ENCODE peak calls at places on chromosomes 5 and 9, in seven cellular contexts. N is progenitor cell of endocrine pancreas, O is coronary artery, L is SK-N-SH, B is cardiac muscle cell, Q is heart left ventricle, X is nephron progenitor cell. P is an unnamed sample.

GRCh38 chr9:132042324-132042723 is 37.3 kb downstream of the MED27 start:
- DNase-seq in Q (no peak), B (no peak), N (no peak), X (no peak), O (no peak), L (no peak), P (no peak)

GRCh38 chr9:137028281-137029057 is 432 bp upstream of the ABCA2 start:
- DNase-seq in L (peak), Q (peak), O (no peak), N (peak), B (peak), X (peak), P (no peak)

GRCh38 chr9:86713456-86713855 is 233.8 kb downstream of the GAS1 start:
- DNase-seq in L (no peak), N (no peak), B (no peak), O (no peak), Q (no peak), X (no peak), P (no peak)

GRCh38 chr9:36788534-36788933 is 215.8 kb downstream of the MELK start:
- DNase-seq in B (peak), L (no peak), O (no peak), Q (no peak), X (peak), N (no peak), P (no peak)

GRCh38 chr9:108885643-108886348 is 23.7 kb downstream of the ACTL7A start:
- DNase-seq in L (no peak), X (no peak), O (no peak), Q (no peak), N (no peak), B (peak), P (no peak)

GRCh38 chr5:54820346-54820745 is 165.0 kb downstream of the ESM1 start:
- DNase-seq in O (no peak), X (no peak), B (no peak), N (no peak), L (no peak), Q (no peak), P (no peak)

GRCh38 chr5:761854-762685 is 22.5 kb downstream of the ZDHHC11B start:
- DNase-seq in B (no peak), L (peak), N (peak), X (no peak), Q (peak), O (peak), P (peak)

GRCh38 chr5:134138416-134139376 is 24.2 kb downstream of the TCF7 start:
- DNase-seq in N (no peak), B (no peak), L (no peak), Q (no peak), X (no peak), O (peak), P (peak)

GRCh38 chr9:129109504-129109903 is 1.1 kb downstream of the CRAT start:
- DNase-seq in X (no peak), N (no peak), L (no peak), B (no peak), Q (no peak), O (no peak), P (no peak)

GRCh38 chr9:136947955-136948510 is 3.0 kb downstream of the C8G start:
- DNase-seq in O (no peak), L (peak), X (peak), Q (peak), N (no peak), B (peak), P (no peak)

GRCh38 chr9:114906922-114907571 is 23.3 kb downstream of the TNFSF8 start:
- DNase-seq in N (peak), O (no peak), B (peak), X (peak), L (peak), Q (no peak), P (no peak)

GRCh38 chr5:89241186-89241585 is 358.2 kb upstream of the MEF2C start:
- DNase-seq in O (no peak), B (no peak), Q (no peak), L (no peak), N (no peak), X (no peak), P (no peak)

GRCh38 chr9:108832179-108832500 is 23.6 kb downstream of the ACTL7B start:
- DNase-seq in Q (no peak), N (no peak), O (no peak), L (no peak), B (no peak), X (no peak), P (no peak)

GRCh38 chr5:1386274-1386717 is 41.4 kb upstream of the CLPTM1L start:
- DNase-seq in N (peak), B (peak), Q (peak), X (peak), L (peak), O (no peak), P (peak)

GRCh38 chr9:123365287-123365880 is 9.4 kb downstream of the CRB2 start:
- DNase-seq in O (no peak), X (no peak), N (no peak), Q (no peak), L (no peak), B (no peak), P (no peak)

GRCh38 chr5:66519626-66520025 is 76.6 kb upstream of the MAST4 start:
- DNase-seq in N (no peak), Q (no peak), B (no peak), L (no peak), O (no peak), X (no peak), P (no peak)

GRCh38 chr9:131624636-131625241 is 79.4 kb downstream of the PRRT1B start:
- DNase-seq in O (no peak), N (no peak), L (peak), X (no peak), B (no peak), Q (peak), P (no peak)

GRCh38 chr5:73266925-73267775 is 94.2 kb downstream of the TMEM174 start:
- DNase-seq in O (no peak), X (no peak), Q (no peak), N (no peak), B (no peak), L (no peak), P (no peak)

GRCh38 chr5:69217154-69217731 is 17.4 kb upstream of the CDK7 start:
- DNase-seq in L (peak), Q (no peak), X (no peak), B (no peak), O (no peak), N (no peak), P (no peak)

GRCh38 chr9:17018001-17018491 is 116.8 kb upstream of the CNTLN start:
- DNase-seq in N (no peak), Q (peak), B (no peak), L (no peak), X (no peak), O (no peak), P (no peak)

GRCh38 chr9:38061326-38061947 is 7.6 kb downstream of the SHB start:
- DNase-seq in O (no peak), L (no peak), B (no peak), Q (no peak), X (no peak), N (no peak), P (no peak)

GRCh38 chr5:38323645-38324295 is 65.4 kb downstream of the EGFLAM start:
- DNase-seq in N (no peak), L (no peak), B (no peak), Q (no peak), O (no peak), X (no peak), P (no peak)

GRCh38 chr5:116456036-116456435 is 118.6 kb downstream of the SEMA6A start:
- DNase-seq in B (no peak), N (no peak), L (no peak), O (no peak), Q (no peak), X (no peak), P (no peak)

GRCh38 chr9:14349141-14349817 is 35.3 kb upstream of the NFIB start:
- DNase-seq in N (no peak), Q (no peak), B (no peak), O (no peak), X (no peak), L (peak), P (no peak)

GRCh38 chr9:130150779-130151381 is 21.3 kb upstream of the NCS1 start:
- DNase-seq in Q (no peak), N (no peak), O (no peak), X (no peak), L (no peak), B (no peak), P (no peak)

GRCh38 chr9:129968690-129969485 is 74.1 kb downstream of the FNBP1 start:
- DNase-seq in N (no peak), Q (no peak), L (no peak), X (no peak), O (no peak), B (no peak), P (no peak)

GRCh38 chr5:176410486-176411180 is 5.7 kb downstream of the CLTB start:
- DNase-seq in N (no peak), O (no peak), L (no peak), X (no peak), Q (no peak), B (no peak), P (no peak)

GRCh38 chr9:134412298-134412711 is 86.0 kb downstream of the RXRA start:
- DNase-seq in Q (no peak), N (no peak), L (no peak), O (no peak), X (no peak), B (no peak), P (no peak)

GRCh38 chr5:4007001-4007400 is 411.4 kb downstream of the IRX1 start:
- DNase-seq in L (no peak), N (no peak), Q (no peak), X (no peak), O (no peak), B (no peak), P (no peak)

GRCh38 chr5:77087484-77088291 is 603 bp upstream of the ZBED3 start:
- DNase-seq in O (no peak), B (peak), Q (peak), L (no peak), N (peak), X (no peak), P (no peak)

DNA sequence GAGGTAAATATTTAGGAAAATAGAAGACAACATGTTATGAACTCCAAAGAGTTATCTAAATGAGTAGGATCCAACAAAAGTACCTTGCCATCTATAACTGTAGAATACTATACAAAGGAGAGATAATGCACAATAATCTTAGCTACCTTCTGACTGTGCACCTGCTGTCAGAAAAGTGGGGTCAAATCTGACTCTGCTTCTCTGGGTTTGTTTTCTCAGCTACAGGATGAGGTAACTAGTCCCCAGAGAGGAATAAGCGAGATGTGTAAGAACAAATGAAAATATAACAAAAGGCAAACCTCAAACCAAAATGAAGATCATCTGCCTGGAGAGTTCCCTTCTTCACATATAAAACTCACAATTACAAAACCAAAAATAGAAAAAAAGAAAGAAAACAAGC is 204.8 kb downstream of the DCP2 start:
- DNase-seq in L (no peak), X (no peak), Q (no peak), B (no peak), O (no peak), N (no peak), P (no peak)
- TF ChIP-seq CTCF in L (no peak), X (no peak), Q (no peak), B (no peak), O (no peak), N (no peak), P (no peak)

GRCh38 chr9:99929652-99930051 is 23.2 kb downstream of the STX17 start:
- DNase-seq in O (no peak), N (no peak), Q (no peak), L (no peak), B (no peak), X (no peak), P (no peak)

GRCh38 chr9:99936947-99937587 is 30.6 kb downstream of the STX17 start:
- DNase-seq in O (no peak), L (no peak), Q (no peak), N (no peak), B (no peak), X (no peak), P (no peak)

GRCh38 chr9:99925542-99925941 is 19.1 kb downstream of the STX17 start:
- DNase-seq in N (no peak), O (no peak), Q (no peak), X (no peak), B (no peak), L (no peak), P (no peak)

DNA sequence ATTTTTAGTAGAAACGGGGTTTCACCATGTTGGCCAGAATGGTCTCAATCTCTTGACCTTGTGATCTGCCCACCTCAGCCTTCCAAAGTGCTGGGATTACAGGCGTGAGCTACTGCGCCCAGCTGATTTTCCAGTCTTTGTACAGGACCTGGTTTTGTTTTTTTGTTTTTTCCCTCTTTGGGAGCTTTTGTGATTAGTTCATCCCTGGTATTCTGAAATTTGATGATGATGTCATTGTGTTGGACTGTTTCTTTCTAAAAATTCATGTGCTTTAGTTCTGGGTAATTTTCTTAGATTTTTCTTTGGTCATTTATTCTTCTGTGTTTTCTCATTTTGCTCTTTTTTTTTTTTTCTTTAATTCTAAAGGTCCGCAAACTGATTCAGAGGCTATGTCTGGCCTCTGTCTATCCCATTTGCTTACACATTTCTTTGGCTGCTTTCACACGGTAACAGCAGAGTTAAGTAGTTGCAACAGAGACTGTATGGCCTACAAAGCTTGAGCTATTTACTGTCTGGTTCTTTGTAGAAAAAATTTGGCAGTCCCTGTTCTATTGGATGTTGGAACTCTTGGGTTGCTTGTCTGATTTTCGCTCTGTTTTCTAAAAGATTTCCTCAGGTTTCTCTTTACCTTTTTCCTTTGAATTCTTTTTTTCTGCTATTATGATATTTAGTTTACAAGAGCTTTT is 24.8 kb downstream of the STX17 start:
- DNase-seq in X (no peak), B (no peak), L (no peak), N (no peak), O (no peak), Q (no peak), P (no peak)
- TF ChIP-seq CTCF in X (no peak), B (no peak), L (no peak), N (no peak), O (no peak), Q (no peak), P (no peak)

GRCh38 chr5:164958688-164959087 is 1453.3 kb downstream of the MAT2B start:
- DNase-seq in Q (no peak), L (no peak), X (no peak), B (no peak), O (no peak), N (no peak), P (no peak)
- TF ChIP-seq CTCF in Q (no peak), L (no peak), X (peak), B (no peak), O (no peak), N (peak), P (peak)

GRCh38 chr5:111685969-111686368 is 71.0 kb downstream of the NREP start:
- DNase-seq in B (no peak), L (no peak), N (no peak), X (no peak), Q (no peak), O (no peak), P (no peak)
- TF ChIP-seq CTCF in B (no peak), L (no peak), N (peak), X (no peak), Q (no peak), O (no peak), P (peak)

DNA sequence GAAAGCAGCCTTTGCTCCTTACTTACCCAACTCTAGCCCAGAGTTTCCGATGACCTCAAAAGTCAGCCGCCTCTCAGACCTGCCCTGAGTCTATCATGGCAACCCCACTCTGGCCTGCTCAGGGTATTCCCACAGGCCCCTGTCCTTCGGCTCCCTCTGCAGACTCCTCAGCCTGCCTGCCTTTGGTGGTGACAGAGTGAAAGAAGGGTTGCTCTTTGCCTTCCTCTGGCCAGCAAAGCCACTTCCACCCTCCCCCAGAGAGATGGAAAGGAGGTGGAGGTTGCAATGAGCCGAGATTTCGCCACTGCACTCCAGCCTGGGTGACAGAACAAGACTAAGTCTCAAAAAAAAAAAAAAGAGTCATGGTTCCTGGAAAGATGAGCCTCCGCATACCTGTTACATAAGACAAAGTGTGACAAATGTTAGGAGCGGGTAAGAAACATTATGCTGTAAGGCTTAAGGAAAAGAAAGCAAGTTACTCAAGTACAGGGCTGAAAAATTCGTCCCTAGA is 2.3 kb upstream of the SMIM33 start:
- DNase-seq in X (no peak), O (no peak), L (no peak), N (no peak), B (peak), Q (no peak), P (no peak)
- TF ChIP-seq CTCF in X (no peak), O (no peak), L (peak), N (no peak), B (no peak), Q (no peak), P (no peak)

GRCh38 chr5:72110401-72111013 is 3.2 kb downstream of the MAP1B start:
- DNase-seq in X (no peak), O (no peak), B (no peak), N (no peak), L (peak), Q (peak), P (no peak)
- TF ChIP-seq CTCF in X (no peak), O (no peak), B (no peak), N (no peak), L (no peak), Q (no peak), P (no peak)

DNA sequence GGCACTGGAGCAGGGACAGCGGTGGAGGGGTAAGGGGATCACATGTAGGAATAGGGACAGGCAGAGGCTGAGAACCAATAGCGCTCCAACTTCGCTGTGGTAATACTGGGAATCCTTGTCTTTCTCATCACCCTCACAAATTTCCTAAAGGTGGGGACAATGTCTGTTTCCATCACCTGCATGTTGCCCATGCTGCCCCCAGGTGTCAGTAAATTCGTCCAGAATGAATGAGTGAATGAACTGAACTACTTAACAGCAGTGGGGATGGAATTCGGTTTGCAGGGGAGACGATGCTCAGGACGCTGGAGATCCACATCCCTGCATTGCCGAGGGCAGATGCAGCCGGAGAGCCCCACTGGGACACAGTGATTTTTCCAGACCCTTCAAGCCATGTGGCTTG is 129.9 kb downstream of the PDZD2 start:
- DNase-seq in B (no peak), X (no peak), Q (no peak), L (no peak), O (no peak), N (no peak), P (no peak)
- TF ChIP-seq CTCF in B (no peak), X (no peak), Q (no peak), L (no peak), O (no peak), N (no peak), P (no peak)

DNA sequence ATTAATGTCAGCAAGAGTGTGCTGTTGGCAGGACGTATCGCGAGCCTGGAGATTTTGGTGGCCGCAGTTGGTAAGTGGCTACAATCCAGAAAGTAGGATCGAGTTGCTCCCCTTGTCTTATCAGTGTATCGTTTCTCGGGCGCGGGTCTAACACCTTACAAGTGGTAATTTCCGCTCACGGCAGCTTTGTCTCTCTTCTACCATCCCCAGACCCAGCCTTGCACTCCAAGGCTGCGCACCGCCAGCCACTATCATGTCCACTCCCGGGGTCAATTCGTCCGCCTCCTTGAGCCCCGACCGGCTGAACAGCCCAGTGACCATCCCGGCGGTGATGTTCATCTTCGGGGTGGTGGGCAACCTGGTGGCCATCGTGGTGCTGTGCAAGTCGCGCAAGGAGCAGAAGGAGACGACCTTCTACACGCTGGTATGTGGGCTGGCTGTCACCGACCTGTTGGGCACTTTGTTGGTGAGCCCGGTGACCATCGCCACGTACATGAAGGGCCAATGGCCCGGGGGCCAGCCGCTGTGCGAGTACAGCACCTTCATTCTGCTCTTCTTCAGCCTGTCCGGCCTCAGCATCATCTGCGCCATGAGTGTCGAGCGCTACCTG is 1.1 kb downstream of the PTGER4 start:
- DNase-seq in B (no peak), Q (peak), N (peak), O (no peak), L (peak), X (peak), P (no peak)
- TF ChIP-seq CTCF in B (no peak), Q (no peak), N (peak), O (no peak), L (no peak), X (no peak), P (peak)